ENCODE peak calls at places on chromosomes 7 and 10, in nine cellular contexts. D is nephron progenitor cell, G is HS-27A, E is frontal cortex, Q is ureter, V is NCI-H345, X is substantia nigra, I is non-pigmented ciliary epithelial cell, O is C1 segment of cervical spinal cord. L is an unnamed sample.
A peak's percentile ranks its signal among the peaks of the same experiment; 100 is the strongest.

GRCh38 chr10:110008518-110009339 is 945 bp downstream of the ADD3 start:
- DNase-seq in X (no peak), I (no peak), G (no peak), V (peak; percentile 22), D (no peak), Q (peak; percentile 58), O (peak; percentile 21), E (no peak), L (no peak)

GRCh38 chr7:148821422-148821821 is 62.7 kb downstream of the EZH2 start:
- DNase-seq in I (no peak), X (no peak), V (no peak), O (no peak), E (no peak), G (no peak), Q (no peak), D (no peak), L (no peak)

GRCh38 chr7:36119005-36119711 is 33.9 kb upstream of the EEPD1 start:
- DNase-seq in I (peak; percentile 89), E (no peak), D (no peak), G (peak; percentile 62), V (peak; percentile 7), O (no peak), Q (peak; percentile 64), X (no peak), L (peak; percentile 83)

GRCh38 chr7:126606331-126606730 is 646.4 kb downstream of the GRM8 start:
- DNase-seq in V (peak; percentile 64), X (no peak), E (no peak), Q (no peak), D (no peak), G (no peak), O (no peak), I (no peak), L (no peak)

GRCh38 chr7:147276783-147277370 is 1160.3 kb downstream of the CNTNAP2 start:
- DNase-seq in Q (no peak), D (no peak), E (no peak), V (peak; percentile 36), O (no peak), X (no peak), G (no peak), I (no peak), L (no peak)

GRCh38 chr10:8233832-8234259 is 179.4 kb downstream of the GATA3 start:
- DNase-seq in I (no peak), X (no peak), V (no peak), E (no peak), Q (no peak), O (no peak), G (no peak), D (no peak), L (no peak)

GRCh38 chr10:128268015-128268722 is 141.9 kb upstream of the MKI67 start:
- DNase-seq in X (no peak), O (peak; percentile 12), G (no peak), Q (no peak), D (peak; percentile 81), V (peak; percentile 71), E (no peak), I (no peak), L (peak; percentile 32)

GRCh38 chr7:82335001-82335400 is 108.6 kb downstream of the CACNA2D1 start:
- DNase-seq in O (no peak), X (no peak), D (no peak), I (no peak), V (no peak), Q (no peak), E (no peak), G (no peak), L (no peak)

GRCh38 chr7:144090667-144091066 is 4.6 kb downstream of the OR2A12 start:
- DNase-seq in X (no peak), D (no peak), Q (no peak), O (no peak), E (no peak), G (no peak), V (no peak), I (no peak), L (no peak)

GRCh38 chr10:72263613-72264241 is 10.0 kb upstream of the DDIT4 start:
- DNase-seq in E (no peak), G (no peak), Q (peak; percentile 77), V (peak; percentile 90), D (no peak), O (no peak), I (no peak), X (no peak), L (no peak)

GRCh38 chr10:123935680-123936079 is 44.1 kb upstream of the CPXM2 start:
- DNase-seq in E (no peak), V (no peak), O (no peak), X (no peak), I (no peak), G (no peak), Q (no peak), D (no peak), L (no peak)

GRCh38 chr7:50364645-50365044 is 60.1 kb downstream of the IKZF1 start:
- DNase-seq in I (no peak), X (no peak), O (no peak), E (no peak), G (no peak), V (no peak), D (no peak), Q (no peak), L (no peak)

GRCh38 chr7:135169141-135169935 is 1.2 kb downstream of the CYREN start:
- DNase-seq in X (no peak), I (no peak), E (peak; percentile 10), G (no peak), V (no peak), Q (peak; percentile 56), D (peak; percentile 22), O (no peak), L (peak; percentile 42)

GRCh38 chr10:50594012-50594411 is 29.7 kb downstream of the SGMS1 start:
- DNase-seq in D (no peak), X (no peak), Q (no peak), O (no peak), I (no peak), G (no peak), V (peak; percentile 6), E (no peak), L (peak; percentile 46)

GRCh38 chr7:154647625-154648024 is 355.3 kb downstream of the PAXIP1 start:
- DNase-seq in Q (no peak), V (peak; percentile 47), G (no peak), D (no peak), I (no peak), O (no peak), X (no peak), E (no peak), L (no peak)

GRCh38 chr7:157228864-157229422 is 90.2 kb downstream of the UBE3C start:
- DNase-seq in G (no peak), V (no peak), I (no peak), D (peak; percentile 26), Q (no peak), X (no peak), E (no peak), O (no peak), L (peak; percentile 22)

GRCh38 chr10:116287906-116288501 is 15.0 kb upstream of the GFRA1 start:
- DNase-seq in V (peak; percentile 53), X (no peak), E (no peak), Q (peak; percentile 50), D (peak; percentile 45), I (no peak), G (no peak), O (peak; percentile 2), L (peak; percentile 66)

GRCh38 chr7:6181136-6181535 is 91.3 kb downstream of the CYTH3 start:
- DNase-seq in I (no peak), G (no peak), V (no peak), E (no peak), D (no peak), X (no peak), O (no peak), Q (no peak), L (no peak)

L was measured in GM03348.